ENCODE peak calls at places on chromosomes 2 and 18, in seven cellular contexts. N is stimulated activated CD4-positive, alpha-beta T cell treated with anti-CD3 and anti-CD28 coated beads, Interleukin-15, amount 100 ng/mL, for 24 hours; A is EL; T is brain pericyte; V is NCI-H446 treated with DMSO at 0.1 percent for 48 hours; J is germinal center; O is AG20443. D is an unnamed sample.

GRCh38 chr2:25339791-25340339 is 1.9 kb downstream of the DNMT3A start:
- DNase-seq in N (no peak), A (no peak), T (no peak), V (no peak), J (no peak), O (no peak), D (no peak)

GRCh38 chr2:27888790-27889189 is 1.4 kb downstream of the RBKS start:
- DNase-seq in N (no peak), A (peak; percentile 61), T (no peak), V (no peak), J (no peak), O (peak; percentile 44), D (peak; percentile 29)

GRCh38 chr2:160267022-160267421 is 67.0 kb upstream of the ITGB6 start:
- DNase-seq in N (no peak), A (no peak), T (no peak), V (no peak), J (no peak), O (no peak), D (no peak)

GRCh38 chr2:70684846-70685622 is 83.0 kb downstream of the ADD2 start:
- DNase-seq in N (no peak), A (no peak), T (no peak), V (no peak), J (no peak), O (no peak), D (no peak)

GRCh38 chr18:34352385-34353163 is 127.9 kb upstream of the NOL4 start:
- DNase-seq in N (no peak), A (no peak), T (no peak), V (peak; percentile 7), J (no peak), O (no peak), D (no peak)

GRCh38 chr2:197369946-197370325 is 59.4 kb upstream of the ANKRD44 start:
- DNase-seq in N (no peak), A (no peak), T (no peak), V (no peak), J (no peak), O (no peak), D (no peak)

GRCh38 chr18:25077933-25078707 is 273.8 kb downstream of the ZNF521 start:
- DNase-seq in N (no peak), A (no peak), T (no peak), V (no peak), J (no peak), O (no peak), D (no peak)

GRCh38 chr2:232901711-232902578 is 31.9 kb downstream of the SNORC start:
- DNase-seq in N (peak; percentile 73), A (peak; percentile 94), T (peak; percentile 80), V (no peak), J (no peak), O (peak; percentile 96), D (peak; percentile 99)

GRCh38 chr2:144449028-144449406 is 70.9 kb downstream of the ZEB2 start:
- DNase-seq in N (no peak), A (no peak), T (no peak), V (no peak), J (peak; percentile 14), O (peak; percentile 48), D (no peak)

GRCh38 chr2:48845719-48846118 is 90.2 kb upstream of the LHCGR start:
- DNase-seq in N (no peak), A (no peak), T (no peak), V (no peak), J (no peak), O (no peak), D (no peak)

GRCh38 chr2:171404258-171404657 is 29.5 kb downstream of the METTL8 start:
- DNase-seq in N (no peak), A (peak; percentile 85), T (no peak), V (no peak), J (no peak), O (peak; percentile 67), D (peak; percentile 26)

GRCh38 chr2:238461491-238461890 is 34.8 kb downstream of the ASB1 start:
- DNase-seq in N (no peak), A (no peak), T (no peak), V (no peak), J (no peak), O (no peak), D (no peak)

GRCh38 chr18:8468911-8469310 is 140.3 kb upstream of the RAB12 start:
- DNase-seq in N (no peak), A (peak; percentile 76), T (peak; percentile 69), V (peak; percentile 32), J (no peak), O (peak; percentile 28), D (no peak)

GRCh38 chr2:202032841-202033316 is 776 bp upstream of the FZD7 start:
- DNase-seq in N (peak; percentile 45), A (peak; percentile 51), T (no peak), V (no peak), J (peak; percentile 54), O (peak; percentile 58), D (peak; percentile 55)

GRCh38 chr18:62289047-62289446 is 36.1 kb upstream of the TNFRSF11A start:
- DNase-seq in N (no peak), A (no peak), T (no peak), V (no peak), J (no peak), O (no peak), D (no peak)

GRCh38 chr2:27016801-27017325 is 15.9 kb upstream of the TMEM214 start:
- DNase-seq in N (peak; percentile 63), A (peak; percentile 70), T (no peak), V (no peak), J (peak; percentile 63), O (peak; percentile 78), D (peak; percentile 68)

GRCh38 chr2:233458031-233458610 is 103.8 kb downstream of the DGKD start:
- DNase-seq in N (no peak), A (no peak), T (no peak), V (no peak), J (no peak), O (no peak), D (no peak)

GRCh38 chr2:83596592-83597339 is 862.3 kb downstream of the SUCLG1 start:
- DNase-seq in N (no peak), A (peak; percentile 4), T (no peak), V (no peak), J (no peak), O (no peak), D (no peak)

GRCh38 chr2:53545159-53546055 is 222.2 kb upstream of the CHAC2 start:
- DNase-seq in N (no peak), A (no peak), T (no peak), V (peak; percentile 98), J (no peak), O (no peak), D (no peak)

GRCh38 chr2:74092236-74092635 is 55.5 kb downstream of the BOLA3 start:
- DNase-seq in N (no peak), A (no peak), T (no peak), V (no peak), J (no peak), O (peak; percentile 46), D (no peak)

GRCh38 chr2:8682719-8683667 is 1.1 kb downstream of the ID2 start:
- DNase-seq in N (peak; percentile 60), A (peak; percentile 54), T (no peak), V (peak; percentile 47), J (no peak), O (no peak), D (peak; percentile 53)

GRCh38 chr2:162245737-162246136 is 2.5 kb upstream of the FAP start:
- DNase-seq in N (no peak), A (peak; percentile 86), T (no peak), V (no peak), J (no peak), O (peak; percentile 19), D (no peak)

GRCh38 chr18:58831610-58832009 is 33.1 kb upstream of the ZNF532 start:
- DNase-seq in N (no peak), A (no peak), T (no peak), V (no peak), J (no peak), O (peak; percentile 56), D (peak; percentile 47)

GRCh38 chr2:136327162-136327852 is 209.4 kb upstream of the CXCR4 start:
- DNase-seq in N (peak; percentile 86), A (peak; percentile 30), T (no peak), V (no peak), J (peak; percentile 22), O (no peak), D (no peak)

GRCh38 chr2:15457868-15458267 is 103.3 kb downstream of the NBAS start:
- DNase-seq in N (no peak), A (no peak), T (no peak), V (no peak), J (no peak), O (no peak), D (no peak)

GRCh38 chr2:168272225-168272624 is 24.8 kb upstream of the STK39 start:
- DNase-seq in N (no peak), A (no peak), T (no peak), V (peak; percentile 14), J (no peak), O (no peak), D (no peak)

GRCh38 chr18:51135361-51135760 is 62.1 kb downstream of the MEX3C start:
- DNase-seq in N (no peak), A (peak; percentile 81), T (no peak), V (no peak), J (no peak), O (peak; percentile 65), D (peak; percentile 32)

D was measured in hepatic stellate cell.